ENCODE peak calls at places on chromosomes 2 and 18, in nine cellular contexts. R is esophagus muscularis mucosa, D is transverse colon, X is K562, O is stomach, A is A549, G is ovary, Z is tibial nerve, V is sigmoid colon. T is an unnamed sample.
A peak's percentile ranks its signal among the peaks of the same experiment; 100 is the strongest.

GRCh38 chr2:79670198-79670597 is 157.3 kb downstream of the CTNNA2 start:
- DNase-seq in V (no peak), A (peak; percentile 14), O (no peak), D (no peak), X (no peak), R (no peak), G (no peak), Z (no peak), T (no peak)

GRCh38 chr18:46332956-46333355 is 228.8 kb downstream of the HAUS1 start:
- DNase-seq in R (no peak), O (no peak), Z (no peak), G (no peak), A (no peak), D (no peak), V (no peak), X (no peak), T (no peak)

GRCh38 chr2:4020649-4021048 is 317.3 kb downstream of the DCDC2C start:
- DNase-seq in G (no peak), V (no peak), R (peak; percentile 81), X (no peak), D (no peak), Z (no peak), O (no peak), A (no peak), T (no peak)

GRCh38 chr2:47905454-47906260 is 641 bp downstream of the FBXO11 start:
- DNase-seq in O (peak; percentile 55), A (no peak), V (peak; percentile 82), G (peak; percentile 78), X (no peak), D (peak; percentile 56), Z (peak; percentile 26), R (no peak), T (peak; percentile 95)

GRCh38 chr2:25700221-25700660 is 26.9 kb upstream of the DTNB start:
- DNase-seq in V (no peak), Z (no peak), D (no peak), A (peak; percentile 55), G (no peak), R (no peak), X (peak; percentile 27), O (no peak), T (no peak)

GRCh38 chr2:161031516-161031915 is 128.7 kb upstream of the TANK start:
- DNase-seq in G (no peak), R (no peak), X (no peak), Z (no peak), D (no peak), V (no peak), O (no peak), A (no peak), T (no peak)

GRCh38 chr2:177147093-177147694 is 65.4 kb upstream of the HNRNPA3 start:
- DNase-seq in O (no peak), D (no peak), G (no peak), Z (no peak), A (peak; percentile 51), X (peak; percentile 44), V (no peak), R (no peak), T (no peak)

GRCh38 chr2:55364189-55365055 is 55.2 kb downstream of the CCDC88A start:
- DNase-seq in A (peak; percentile 23), D (no peak), G (peak; percentile 30), O (peak; percentile 34), R (no peak), X (no peak), Z (no peak), V (peak; percentile 79), T (peak; percentile 38)

GRCh38 chr2:128549094-128549493 is 230.4 kb upstream of the HS6ST1 start:
- DNase-seq in A (no peak), X (no peak), G (no peak), V (peak; percentile 8), D (no peak), Z (no peak), O (peak; percentile 21), R (no peak), T (no peak)

GRCh38 chr18:62523631-62524442 is 1.0 kb downstream of the ZCCHC2 start:
- DNase-seq in G (peak; percentile 72), Z (peak; percentile 22), X (peak; percentile 15), R (peak; percentile 91), O (peak; percentile 59), A (peak; percentile 6), D (peak; percentile 48), V (peak; percentile 82), T (peak; percentile 93)

GRCh38 chr2:218002792-218003191 is at the start of gene TNS1:
- DNase-seq in A (no peak), X (no peak), Z (no peak), V (peak; percentile 88), O (no peak), D (no peak), R (no peak), G (peak; percentile 81), T (no peak)

GRCh38 chr2:52113338-52113737 is 1081.4 kb upstream of the NRXN1 start:
- DNase-seq in X (no peak), Z (no peak), V (no peak), D (no peak), G (no peak), R (no peak), O (no peak), A (no peak), T (no peak)

GRCh38 chr2:55223958-55224760 is 7.9 kb downstream of the CLHC1 start:
- DNase-seq in X (peak; percentile 33), Z (no peak), A (no peak), O (no peak), G (peak; percentile 41), R (no peak), V (peak; percentile 70), D (no peak), T (peak; percentile 62)

GRCh38 chr2:240991378-240992263 is 6.8 kb upstream of the SNED1 start:
- DNase-seq in D (peak; percentile 77), X (no peak), G (peak; percentile 68), O (peak; percentile 90), V (peak; percentile 96), A (peak; percentile 49), R (no peak), Z (peak; percentile 89), T (peak; percentile 94)

GRCh38 chr2:171741189-171741588 is 53.9 kb downstream of the DYNC1I2 start:
- DNase-seq in V (no peak), G (no peak), X (no peak), D (no peak), A (no peak), Z (no peak), O (no peak), R (no peak), T (no peak)

GRCh38 chr18:58761241-58761969 is 90.1 kb downstream of the MALT1 start:
- DNase-seq in D (no peak), G (no peak), O (peak; percentile 52), Z (no peak), V (no peak), A (no peak), X (no peak), R (peak; percentile 57), T (no peak)

GRCh38 chr2:101120124-101120996 is 30.8 kb downstream of the TBC1D8 start:
- DNase-seq in G (no peak), D (peak; percentile 78), Z (peak; percentile 51), X (no peak), V (peak; percentile 84), O (peak; percentile 95), A (peak; percentile 49), R (no peak), T (no peak)

GRCh38 chr18:71485578-71485977 is 1058.6 kb downstream of the CBLN2 start:
- DNase-seq in R (no peak), O (no peak), A (no peak), X (no peak), G (no peak), Z (no peak), V (no peak), D (no peak), T (no peak)

GRCh38 chr2:181785677-181786344 is 105.5 kb upstream of the NEUROD1 start:
- DNase-seq in Z (no peak), X (no peak), A (no peak), G (no peak), R (no peak), V (no peak), O (no peak), D (no peak), T (no peak)

GRCh38 chr2:229454934-229455631 is 184.0 kb upstream of the PID1 start:
- DNase-seq in V (no peak), O (no peak), A (no peak), G (no peak), R (no peak), D (no peak), X (no peak), Z (no peak), T (no peak)

GRCh38 chr18:79384151-79384807 is 11.5 kb upstream of the NFATC1 start:
- DNase-seq in O (no peak), Z (no peak), D (no peak), G (no peak), X (no peak), R (no peak), A (no peak), V (peak; percentile 64), T (no peak)
- TF ChIP-seq EP300 in O (no peak), Z (no peak), D (no peak), G (no peak), X (no peak), R (no peak), A (no peak), V (no peak), T (no peak)

DNA sequence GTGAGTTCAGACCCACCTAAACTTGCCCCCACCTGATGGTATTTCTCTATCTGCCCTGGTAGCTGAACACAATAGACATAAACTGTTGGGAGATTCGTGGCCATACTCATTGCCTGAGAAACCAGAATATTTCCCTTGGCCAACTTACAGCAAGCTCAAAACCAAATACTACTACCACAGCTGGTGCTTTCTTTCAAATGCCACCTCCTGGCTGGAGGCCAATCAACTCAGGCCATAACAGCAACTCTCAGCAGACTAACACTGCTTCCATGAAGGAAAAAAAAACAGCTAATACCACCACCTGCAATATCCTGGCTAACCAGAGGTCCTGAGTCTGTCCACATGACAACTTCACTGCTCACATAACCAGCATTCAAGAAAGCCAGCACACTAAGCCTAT is 373.1 kb downstream of the CMPK2 start:
- DNase-seq in A (no peak), G (no peak), V (no peak), O (peak; percentile 63), R (no peak), X (no peak), D (no peak), Z (no peak), T (no peak)
- TF ChIP-seq EP300 in A (no peak), G (no peak), V (no peak), O (no peak), R (no peak), X (no peak), D (no peak), Z (no peak), T (no peak)

DNA sequence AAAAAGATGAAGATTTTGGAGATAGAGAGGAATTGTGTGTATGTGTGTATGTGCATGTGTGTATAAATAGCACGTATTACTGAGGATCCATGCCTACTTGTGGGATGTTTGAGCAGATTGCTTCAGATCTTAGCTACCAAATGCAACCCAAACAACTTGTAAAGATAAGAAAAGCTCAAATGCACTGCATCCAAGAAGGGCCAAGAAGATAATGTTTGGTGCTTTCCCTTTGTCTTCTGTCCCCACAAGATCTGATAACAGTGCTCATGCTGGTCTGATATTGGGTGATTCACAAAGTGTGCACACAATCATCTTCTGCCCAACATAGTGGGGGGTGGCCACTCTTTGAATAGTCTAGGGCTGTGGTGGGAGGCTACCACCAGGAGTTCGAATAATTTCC is 284.8 kb upstream of the CYRIA start:
- DNase-seq in O (no peak), D (no peak), A (no peak), R (no peak), Z (no peak), X (no peak), V (no peak), G (no peak), T (no peak)
- TF ChIP-seq EP300 in O (no peak), D (no peak), A (no peak), R (no peak), Z (no peak), X (no peak), V (no peak), G (no peak), T (no peak)

GRCh38 chr2:85577386-85578242 is at the start of gene VAMP8:
- DNase-seq in G (no peak), D (peak; percentile 91), X (peak; percentile 74), V (no peak), A (no peak), O (peak; percentile 87), Z (no peak), R (no peak), T (peak; percentile 93)
- TF ChIP-seq EP300 in G (no peak), D (no peak), X (no peak), V (no peak), A (no peak), O (no peak), Z (no peak), R (no peak), T (no peak)